ENCODE peak calls at places on chromosomes 2 and 18, in ten cellular contexts. N is body of pancreas, W is thyroid gland, A is HCT116, L is A549, J is uterus, M is HepG2, O is right lobe of liver, X is gastrocnemius medialis, P is IMR-90. B is an unnamed sample.
A peak's percentile ranks its signal among the peaks of the same experiment; 100 is the strongest.

GRCh38 chr18:37852464-37852863 is 286.9 kb upstream of the CELF4 start:
- DNase-seq in N (no peak), W (no peak), A (no peak), L (no peak), J (no peak), M (no peak), O (no peak), X (no peak), P (no peak), B (no peak)

GRCh38 chr2:195498839-195499490 is 158.1 kb upstream of the SLC39A10 start:
- DNase-seq in N (no peak), W (no peak), A (no peak), L (no peak), J (no peak), M (no peak), O (no peak), X (no peak), P (peak; percentile 74), B (no peak)

GRCh38 chr2:36359006-36359580 is 3.5 kb downstream of the CRIM1 start:
- DNase-seq in N (no peak), W (no peak), A (no peak), L (no peak), J (no peak), M (no peak), O (no peak), X (no peak), P (peak; percentile 48), B (no peak)

GRCh38 chr2:112751451-112752197 is 12.8 kb downstream of the CKAP2L start:
- DNase-seq in N (no peak), W (no peak), A (no peak), L (no peak), J (no peak), M (peak; percentile 34), O (no peak), X (no peak), P (peak; percentile 44), B (no peak)

GRCh38 chr2:120604767-120605166 is 130.9 kb upstream of the GLI2 start:
- DNase-seq in N (no peak), W (peak; percentile 1), A (no peak), L (no peak), J (no peak), M (no peak), O (peak; percentile 22), X (no peak), P (no peak), B (no peak)

GRCh38 chr2:204871246-204871953 is 326.1 kb downstream of the PARD3B start:
- DNase-seq in N (no peak), W (no peak), A (no peak), L (peak; percentile 3), J (no peak), M (peak; percentile 16), O (no peak), X (no peak), P (peak; percentile 69), B (no peak)

GRCh38 chr2:20490300-20491181 is 43.7 kb downstream of the RHOB start:
- DNase-seq in N (peak; percentile 38), W (peak; percentile 70), A (no peak), L (no peak), J (peak; percentile 89), M (no peak), O (no peak), X (peak; percentile 70), P (peak; percentile 72), B (peak; percentile 79)

GRCh38 chr2:230906471-230907230 is 18.4 kb downstream of the GPR55 start:
- DNase-seq in N (no peak), W (no peak), A (no peak), L (no peak), J (peak; percentile 1), M (no peak), O (peak; percentile 42), X (no peak), P (no peak), B (peak; percentile 33)

GRCh38 chr2:12534646-12535263 is 182.0 kb upstream of the TRIB2 start:
- DNase-seq in N (no peak), W (no peak), A (peak; percentile 12), L (no peak), J (peak; percentile 73), M (no peak), O (no peak), X (no peak), P (peak; percentile 97), B (peak; percentile 22)

GRCh38 chr2:200862532-200863000 is 1.9 kb downstream of the CLK1 start:
- DNase-seq in N (peak; percentile 51), W (peak; percentile 22), A (no peak), L (no peak), J (no peak), M (peak; percentile 74), O (no peak), X (peak; percentile 49), P (peak; percentile 88), B (no peak)

GRCh38 chr2:207115715-207116364 is 49.9 kb downstream of the KLF7 start:
- DNase-seq in N (no peak), W (no peak), A (no peak), L (no peak), J (peak; percentile 31), M (no peak), O (no peak), X (peak; percentile 19), P (peak; percentile 63), B (no peak)

GRCh38 chr2:238742066-238742465 is 105.8 kb upstream of the TWIST2 start:
- DNase-seq in N (no peak), W (no peak), A (no peak), L (no peak), J (no peak), M (no peak), O (no peak), X (no peak), P (no peak), B (no peak)

GRCh38 chr2:230321031-230321430 is 6.0 kb upstream of the SP140L start:
- DNase-seq in N (no peak), W (no peak), A (no peak), L (no peak), J (no peak), M (no peak), O (no peak), X (no peak), P (no peak), B (no peak)

GRCh38 chr2:188440849-188441248 is 149.2 kb downstream of the GULP1 start:
- DNase-seq in N (no peak), W (no peak), A (no peak), L (no peak), J (no peak), M (no peak), O (no peak), X (no peak), P (no peak), B (no peak)
- TF ChIP-seq POLR2A in N (no peak), W (no peak), A (no peak), L (no peak), J (no peak), M (no peak), O (no peak), X (no peak), P (no peak), B (no peak)

DNA sequence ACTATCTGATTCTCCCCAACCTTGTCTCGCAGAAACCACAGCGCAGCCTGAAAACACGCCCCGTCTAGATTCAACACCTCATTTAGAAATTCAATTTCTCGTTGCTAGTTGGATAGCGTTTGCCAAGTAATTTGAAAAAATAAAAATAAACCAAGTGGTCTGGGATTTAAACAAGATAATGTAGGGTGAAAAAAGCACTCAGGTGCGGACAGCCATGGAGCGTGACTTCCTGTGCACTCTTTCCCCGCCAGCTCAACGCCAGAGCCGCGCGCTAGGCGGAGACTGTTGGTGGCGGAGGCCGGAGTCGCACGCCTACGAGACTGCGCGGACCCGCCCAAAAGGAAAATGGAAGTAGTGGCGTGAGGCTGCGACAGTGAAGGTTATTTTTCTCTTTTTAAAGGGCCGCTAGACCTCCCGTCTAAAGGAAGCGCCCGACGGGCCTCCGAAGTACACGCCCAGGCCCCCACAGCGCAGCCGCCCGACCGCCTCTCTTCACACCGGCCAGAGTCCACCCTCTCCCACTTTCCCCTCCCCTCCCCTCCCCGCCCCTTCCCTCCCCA is 584 bp upstream of the CCNT2 start:
- DNase-seq in N (peak; percentile 91), W (peak; percentile 92), A (no peak), L (no peak), J (no peak), M (no peak), O (no peak), X (no peak), P (no peak), B (peak; percentile 90)
- TF ChIP-seq POLR2A in N (peak; percentile 92), W (peak; percentile 81), A (peak; percentile 93), L (peak; percentile 89), J (peak; percentile 48), M (peak; percentile 86), O (peak; percentile 97), X (peak; percentile 72), P (peak; percentile 47), B (peak; percentile 30)

GRCh38 chr2:9951522-9952285 is at the start of gene GRHL1:
- DNase-seq in N (peak; percentile 95), W (peak; percentile 93), A (peak; percentile 74), L (peak; percentile 97), J (peak; percentile 91), M (peak; percentile 85), O (peak; percentile 96), X (peak; percentile 87), P (peak; percentile 86), B (peak; percentile 90)
- TF ChIP-seq POLR2A in N (peak; percentile 54), W (peak; percentile 77), A (no peak), L (peak; percentile 9), J (no peak), M (peak; percentile 46), O (peak; percentile 88), X (peak; percentile 39), P (no peak), B (peak; percentile 28)

GRCh38 chr2:213157242-213157641 is 5.8 kb upstream of the IKZF2 start:
- DNase-seq in N (no peak), W (no peak), A (no peak), L (no peak), J (no peak), M (no peak), O (no peak), X (no peak), P (peak; percentile 23), B (no peak)

GRCh38 chr2:213152065-213152794 is 818 bp upstream of the IKZF2 start:
- DNase-seq in N (peak; percentile 79), W (peak; percentile 80), A (peak; percentile 2), L (peak; percentile 35), J (peak; percentile 67), M (peak; percentile 27), O (peak; percentile 82), X (peak; percentile 70), P (peak; percentile 77), B (peak; percentile 69)

GRCh38 chr2:213159768-213160167 is 8.4 kb upstream of the IKZF2 start:
- DNase-seq in N (no peak), W (no peak), A (no peak), L (no peak), J (no peak), M (no peak), O (no peak), X (no peak), P (no peak), B (no peak)

GRCh38 chr2:213152888-213153287 is 1.5 kb upstream of the IKZF2 start:
- DNase-seq in N (no peak), W (no peak), A (no peak), L (no peak), J (no peak), M (no peak), O (no peak), X (no peak), P (no peak), B (no peak)

DNA sequence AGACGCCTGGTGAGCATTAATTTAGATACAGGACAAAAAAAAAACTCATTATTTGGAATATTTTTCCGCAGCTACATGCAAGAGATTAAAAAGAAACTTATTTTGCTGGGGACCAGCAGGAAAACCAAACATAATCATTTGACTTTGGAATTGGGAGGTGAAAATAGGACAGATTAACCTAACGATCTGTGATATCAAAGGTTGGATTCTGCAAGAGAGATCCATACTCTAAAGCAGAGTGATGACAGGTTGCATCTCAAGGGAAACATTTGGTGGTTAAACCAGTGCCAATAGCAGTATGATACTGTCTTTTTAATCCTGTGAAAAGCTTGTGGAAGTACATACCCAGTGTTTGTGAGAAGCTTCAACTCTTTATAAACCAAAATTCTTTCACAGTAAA is 5.3 kb upstream of the IKZF2 start:
- DNase-seq in N (no peak), W (no peak), A (no peak), L (no peak), J (no peak), M (no peak), O (no peak), X (no peak), P (no peak), B (no peak)
- TF ChIP-seq POLR2A in N (no peak), W (no peak), A (no peak), L (no peak), J (no peak), M (no peak), O (no peak), X (no peak), P (no peak), B (no peak)

B was measured in breast epithelium.